ENCODE peak calls at places on chromosome 16, in four cellular contexts. H, N, B and T are unnamed samples.

GRCh38 chr16:12758670-12759558 is 44.8 kb downstream of the CPPED1 start:
- DNase-seq in H (no peak), N (no peak), B (no peak), T (no peak)

GRCh38 chr16:2456551-2457153 is 3.3 kb upstream of the TEDC2 start:
- DNase-seq in H (no peak), N (no peak), B (no peak), T (no peak)

GRCh38 chr16:30867747-30868146 is 26.1 kb downstream of the BCL7C start:
- DNase-seq in H (peak; percentile 36), N (no peak), B (no peak), T (no peak)

GRCh38 chr16:87464691-87465300 is 28.0 kb downstream of the ZCCHC14 start:
- DNase-seq in H (no peak), N (peak; percentile 81), B (peak; percentile 86), T (peak; percentile 88)

GRCh38 chr16:80554037-80554436 is 13.2 kb downstream of the DYNLRB2 start:
- DNase-seq in H (no peak), N (no peak), B (no peak), T (no peak)

GRCh38 chr16:68658258-68658973 is 13.3 kb downstream of the CDH3 start:
- DNase-seq in H (peak; percentile 47), N (no peak), B (no peak), T (no peak)

GRCh38 chr16:70664325-70665112 is 18.2 kb downstream of the IL34 start:
- DNase-seq in H (no peak), N (no peak), B (no peak), T (no peak)

GRCh38 chr16:23362460-23363317 is 60.6 kb downstream of the SCNN1B start:
- DNase-seq in H (no peak), N (peak; percentile 15), B (no peak), T (no peak)

GRCh38 chr16:85171809-85172464 is 59.7 kb upstream of the CIBAR2 start:
- DNase-seq in H (no peak), N (no peak), B (no peak), T (no peak)

GRCh38 chr16:626787-627457 is 3.9 kb upstream of the WFIKKN1 start:
- DNase-seq in H (peak; percentile 51), N (no peak), B (peak; percentile 98), T (peak; percentile 72)

GRCh38 chr16:80619824-80620223 is 79.0 kb downstream of the DYNLRB2 start:
- DNase-seq in H (peak; percentile 14), N (no peak), B (no peak), T (no peak)

GRCh38 chr16:76345093-76345735 is 68.0 kb downstream of the CNTNAP4 start:
- DNase-seq in H (peak; percentile 59), N (peak; percentile 8), B (no peak), T (peak; percentile 15)

GRCh38 chr16:70159355-70160348 is 13.9 kb upstream of the CLEC18C start:
- DNase-seq in H (no peak), N (no peak), B (no peak), T (no peak)

GRCh38 chr16:78034530-78034929 is 12.2 kb downstream of the CLEC3A start:
- DNase-seq in H (no peak), N (no peak), B (no peak), T (no peak)

GRCh38 chr16:52713740-52714139 is 166.8 kb upstream of the TOX3 start:
- DNase-seq in H (no peak), N (no peak), B (no peak), T (no peak)

GRCh38 chr16:1789643-1790045 is 3.9 kb downstream of the IGFALS start:
- DNase-seq in H (no peak), N (peak; percentile 6), B (no peak), T (no peak)

GRCh38 chr16:85929259-85929704 is 30.3 kb downstream of the IRF8 start:
- DNase-seq in H (peak; percentile 65), N (no peak), B (peak; percentile 60), T (no peak)

GRCh38 chr16:68843482-68844210 is at the start of gene TANGO6:
- DNase-seq in H (peak; percentile 94), N (peak; percentile 84), B (peak; percentile 54), T (no peak)

GRCh38 chr16:75063549-75064082 is 53.0 kb downstream of the LDHD start:
- DNase-seq in H (no peak), N (no peak), B (no peak), T (no peak)

GRCh38 chr16:1960665-1961630 is 1.6 kb downstream of the NDUFB10 start:
- DNase-seq in H (peak; percentile 76), N (no peak), B (peak; percentile 64), T (no peak)

GRCh38 chr16:51057969-51058337 is 93.1 kb downstream of the SALL1 start:
- DNase-seq in H (no peak), N (no peak), B (no peak), T (no peak)

GRCh38 chr16:89155851-89156739 is 15.5 kb upstream of the CDH15 start:
- DNase-seq in H (no peak), N (no peak), B (no peak), T (no peak)

GRCh38 chr16:1167276-1168107 is 14.6 kb downstream of the CACNA1H start:
- DNase-seq in H (no peak), N (no peak), B (no peak), T (no peak)

GRCh38 chr16:66894948-66895696 is 14.8 kb downstream of the PDP2 start:
- DNase-seq in H (peak; percentile 76), N (peak; percentile 70), B (peak; percentile 54), T (no peak)

GRCh38 chr16:49857423-49858181 is 1.7 kb upstream of the ZNF423 start:
- DNase-seq in H (peak; percentile 93), N (peak; percentile 55), B (no peak), T (no peak)

GRCh38 chr16:54856871-54857270 is 73.8 kb upstream of the IRX5 start:
- DNase-seq in H (no peak), N (no peak), B (no peak), T (no peak)

GRCh38 chr16:52584354-52584840 is 37.5 kb upstream of the TOX3 start:
- DNase-seq in H (no peak), N (no peak), B (no peak), T (no peak)

GRCh38 chr16:30185683-30186421 is 2.5 kb downstream of the CORO1A start:
- DNase-seq in H (no peak), N (peak; percentile 41), B (no peak), T (no peak)

GRCh38 chr16:65120811-65121721 is 797 bp downstream of the CDH11 start:
- DNase-seq in H (peak; percentile 53), N (peak; percentile 18), B (no peak), T (no peak)

GRCh38 chr16:13957197-13958078 is 37.5 kb downstream of the ERCC4 start:
- DNase-seq in H (peak; percentile 85), N (peak; percentile 53), B (peak; percentile 94), T (peak; percentile 85)